ENCODE peak calls at places on chromosomes 11 and 22, in seven cellular contexts. A, F, Z, Q, U, L and H are unnamed samples.
A peak's percentile ranks its signal among the peaks of the same experiment; 100 is the strongest.

GRCh38 chr11:64754919-64755662 is 4.7 kb downstream of the PYGM start:
- DNase-seq in L (peak; percentile 57), Q (no peak), F (no peak), A (no peak), U (no peak), Z (no peak), H (no peak)

GRCh38 chr11:48127521-48128183 is 89.0 kb upstream of the OR4B1 start:
- DNase-seq in A (no peak), U (no peak), F (no peak), L (no peak), Q (no peak), Z (no peak), H (no peak)

GRCh38 chr11:81915045-81915444 is 818.6 kb downstream of the FAM181B start:
- DNase-seq in U (no peak), Q (peak; percentile 6), A (no peak), Z (no peak), F (no peak), L (no peak), H (no peak)

GRCh38 chr11:61004037-61004641 is 32.7 kb downstream of the CD6 start:
- DNase-seq in A (no peak), Q (no peak), F (no peak), U (no peak), L (no peak), Z (no peak), H (no peak)

GRCh38 chr11:97557399-97557798 is 1167.6 kb downstream of the JRKL start:
- DNase-seq in U (no peak), A (no peak), F (peak; percentile 1), Z (no peak), L (no peak), Q (no peak), H (no peak)

GRCh38 chr22:35349704-35350538 is 31.0 kb upstream of the HMOX1 start:
- DNase-seq in L (no peak), Q (no peak), Z (no peak), F (peak; percentile 60), U (no peak), A (no peak), H (no peak)

GRCh38 chr11:79052539-79052938 is 388.3 kb downstream of the TENM4 start:
- DNase-seq in F (no peak), Z (no peak), A (peak; percentile 61), Q (no peak), U (no peak), L (no peak), H (no peak)

GRCh38 chr11:101446238-101446637 is 137.6 kb downstream of the TRPC6 start:
- DNase-seq in A (no peak), Q (no peak), F (no peak), U (no peak), Z (no peak), L (no peak), H (no peak)

GRCh38 chr11:45918331-45918941 is 759 bp upstream of the PEX16 start:
- DNase-seq in L (peak; percentile 94), F (peak; percentile 94), Z (peak; percentile 90), A (peak; percentile 82), Q (peak; percentile 63), U (no peak), H (peak; percentile 79)

GRCh38 chr11:27293500-27294417 is 69.3 kb downstream of the CCDC34 start:
- DNase-seq in U (no peak), Z (no peak), A (no peak), F (no peak), L (no peak), Q (peak; percentile 16), H (no peak)

GRCh38 chr11:86671386-86672006 is 920 bp downstream of the ME3 start:
- DNase-seq in L (peak; percentile 92), Z (peak; percentile 82), F (no peak), U (no peak), Q (no peak), A (peak; percentile 58), H (peak; percentile 87)

GRCh38 chr11:867856-868358 is 25.3 kb downstream of the TSPAN4 start:
- DNase-seq in Q (no peak), Z (no peak), L (no peak), F (no peak), A (no peak), U (no peak), H (no peak)

GRCh38 chr11:77377734-77378133 is 76.2 kb upstream of the GDPD4 start:
- DNase-seq in L (no peak), Q (no peak), Z (no peak), A (no peak), F (no peak), U (no peak), H (no peak)

GRCh38 chr22:46452195-46453005 is 85.0 kb downstream of the CELSR1 start:
- DNase-seq in F (no peak), Z (no peak), Q (no peak), A (no peak), U (no peak), L (no peak), H (peak; percentile 30)

GRCh38 chr11:66956689-66957290 is 1.4 kb downstream of the PC start:
- DNase-seq in L (peak; percentile 70), U (no peak), F (no peak), Q (peak; percentile 65), A (peak; percentile 52), Z (no peak), H (no peak)

GRCh38 chr11:119782021-119782420 is 53.0 kb upstream of the NECTIN1 start:
- DNase-seq in A (peak; percentile 70), U (no peak), L (no peak), Z (no peak), F (no peak), Q (no peak), H (no peak)

GRCh38 chr11:126419801-126420729 is 64.6 kb downstream of the ST3GAL4 start:
- DNase-seq in Z (no peak), F (no peak), U (no peak), Q (no peak), A (no peak), L (no peak), H (no peak)

GRCh38 chr22:37994049-37994448 is 9.7 kb upstream of the SOX10 start:
- DNase-seq in L (no peak), Z (no peak), A (no peak), F (no peak), U (no peak), Q (no peak), H (no peak)

DNA sequence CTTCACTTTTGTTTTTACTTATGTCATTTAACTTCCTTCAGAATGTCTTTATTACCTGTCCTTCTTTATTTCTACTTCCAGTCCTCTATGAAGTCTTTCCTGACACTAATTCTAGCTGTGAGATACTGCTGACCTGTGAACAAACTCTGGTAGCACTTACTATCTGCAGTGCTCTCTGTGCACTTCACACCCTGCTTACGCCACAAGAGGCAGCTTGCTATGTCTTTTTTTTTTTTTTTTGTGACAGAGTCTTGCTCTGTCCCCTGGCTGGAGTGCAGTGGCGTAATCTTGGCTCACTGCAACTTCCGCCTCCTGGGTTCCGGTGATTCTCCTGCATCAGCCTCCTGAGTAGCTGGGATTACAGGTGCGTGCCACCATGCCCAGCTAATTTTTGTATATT is 10.7 kb downstream of the STIM1 start:
- DNase-seq in Z (no peak), L (no peak), F (no peak), Q (peak; percentile 84), A (peak; percentile 17), U (no peak), H (no peak)
- H3K4me1 ChIP-seq in Z (peaks cover 30% of the 10 kb centered on the region), L (no peaks in the 10 kb centered on the region), F (no peaks in the 10 kb centered on the region), Q (peaks cover 63% of the 10 kb centered on the region), A (peaks cover 23% of the 10 kb centered on the region), U (peaks cover 65% of the 10 kb centered on the region), H (peaks cover 15% of the 10 kb centered on the region)

GRCh38 chr11:69299572-69299971 is 5.6 kb downstream of the MYEOV start:
- DNase-seq in A (no peak), Q (no peak), Z (no peak), F (no peak), U (no peak), L (no peak), H (no peak)
- H3K27ac ChIP-seq in A (no peak overlapping the region), Q (no peak overlapping the region), Z (no peak overlapping the region), F (no peak overlapping the region), U (no peak overlapping the region), L (no peak overlapping the region), H (no peak overlapping the region)

DNA sequence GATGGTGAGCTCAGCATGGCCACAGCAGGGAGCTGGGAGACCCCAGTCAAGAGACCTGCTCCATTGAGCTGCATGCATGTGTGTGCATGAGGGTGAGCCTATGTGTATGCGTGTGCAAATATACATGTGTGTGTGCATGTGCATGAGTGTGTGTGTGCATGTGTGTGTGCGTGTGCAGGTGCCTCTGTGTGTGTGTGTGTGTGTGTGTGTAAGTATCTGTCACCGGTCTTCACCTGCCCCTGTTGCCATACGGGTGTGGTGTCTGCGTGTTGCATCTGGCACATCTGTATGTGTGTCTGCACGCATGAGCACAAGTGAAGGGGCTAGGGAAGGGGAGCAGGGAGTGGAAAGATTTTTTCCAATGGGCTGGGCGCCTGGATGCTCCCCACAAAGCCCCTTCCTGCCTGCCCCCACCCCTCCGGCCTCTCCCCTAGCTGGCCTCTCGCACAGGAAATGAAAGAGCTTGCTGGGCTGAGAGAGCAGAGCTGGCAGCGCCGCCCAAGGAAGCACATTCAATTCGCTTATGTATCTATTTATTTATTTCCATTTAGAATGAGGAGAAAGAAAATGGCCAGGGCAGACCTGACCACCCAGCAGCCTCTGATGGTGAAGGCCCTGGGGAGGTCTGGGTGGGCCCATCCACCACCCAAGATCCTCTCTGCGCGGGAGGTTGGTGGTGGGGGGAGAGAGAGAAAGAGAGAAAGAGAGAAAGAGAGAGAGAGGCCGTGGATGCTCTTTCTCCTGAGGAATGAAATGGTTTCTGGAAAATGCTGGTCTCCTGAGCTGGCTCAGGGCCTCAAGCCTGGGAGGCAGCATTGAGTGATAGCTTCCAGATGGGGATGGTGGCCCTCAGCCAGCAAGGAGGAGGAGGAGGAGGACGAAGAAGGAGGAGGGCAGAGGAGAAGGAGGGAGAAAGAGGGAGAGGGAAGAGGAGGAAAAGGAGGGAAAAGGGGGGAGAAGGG is 4.3 kb downstream of the TSPAN32 start:
- DNase-seq in Z (peak; percentile 73), L (peak; percentile 97), Q (no peak), A (no peak), F (peak; percentile 46), U (no peak), H (no peak)
- TF ChIP-seq POLR2AphosphoS5 in Z (peak; percentile 94), L (peak; percentile 98), Q (no peak), A (no peak), F (peak; percentile 79), U (peak; percentile 82), H (peak; percentile 46)

DNA sequence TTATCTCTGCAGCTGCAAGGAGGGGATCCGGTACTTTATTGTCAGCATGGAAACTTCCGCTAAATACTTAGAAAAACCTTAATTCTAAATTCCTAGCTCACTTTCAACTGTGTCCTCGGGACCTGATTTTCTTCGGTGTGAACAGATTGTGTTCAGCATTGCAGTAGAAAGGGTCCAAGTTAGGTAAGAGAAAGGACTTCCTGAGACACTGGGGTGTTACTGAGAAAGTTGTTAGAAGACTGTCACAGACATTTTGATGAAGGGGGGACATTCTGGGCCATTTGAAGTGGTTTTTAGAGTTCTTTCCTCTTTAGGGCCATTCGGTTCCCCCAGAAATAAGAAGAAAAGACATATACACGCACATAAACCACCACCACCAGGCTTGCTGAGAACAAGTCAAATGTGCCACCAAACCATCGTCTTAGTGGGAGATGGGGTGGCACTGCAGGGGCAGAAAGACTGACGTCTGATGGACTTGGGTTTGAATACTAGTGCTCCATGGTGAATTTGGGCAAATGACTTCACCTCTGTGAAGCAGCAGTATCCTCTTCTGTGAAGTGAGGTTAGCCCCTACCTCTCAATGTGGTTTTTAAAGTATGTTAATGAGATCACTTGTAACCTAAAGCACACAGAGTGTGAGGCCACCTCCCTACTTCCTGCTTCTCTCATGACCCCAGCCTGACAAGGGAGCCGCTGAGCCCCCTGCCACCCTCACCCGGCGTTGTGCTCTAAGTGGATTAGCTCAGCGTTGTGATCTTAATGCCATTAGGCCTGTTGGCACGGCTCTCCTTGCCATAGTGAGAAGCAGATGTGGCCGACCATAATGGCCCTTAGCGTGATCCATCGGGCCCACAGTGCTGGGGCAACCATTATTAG is 14.2 kb downstream of the ZBTB16 start:
- DNase-seq in L (peak; percentile 64), U (no peak), Z (no peak), F (peak; percentile 61), A (no peak), Q (no peak), H (no peak)
- H3K4me1 ChIP-seq in L (no peaks in the 10 kb centered on the region), U (peaks cover 96% of the 10 kb centered on the region), Z (peaks cover 73% of the 10 kb centered on the region), F (peaks cover 24% of the 10 kb centered on the region), A (peaks cover 29% of the 10 kb centered on the region), Q (peaks cover 21% of the 10 kb centered on the region), H (peaks cover 40% of the 10 kb centered on the region)